ENCODE peak calls at places on chromosomes 6 and 20, in six cellular contexts. B is uterus, Z is tibial artery, C is ovary, E is fibroblast of lung, W is prostate gland. X is an unnamed sample.

GRCh38 chr20:8132632-8133587 is 844 bp downstream of the PLCB1 start:
- DNase-seq in B (peak), Z (peak), C (peak), E (peak), W (peak), X (peak)

GRCh38 chr6:76275746-76276145 is 203.3 kb upstream of the IMPG1 start:
- DNase-seq in B (no peak), Z (no peak), C (no peak), E (no peak), W (no peak), X (no peak)

GRCh38 chr6:4567141-4567540 is 209.1 kb upstream of the CDYL start:
- DNase-seq in B (no peak), Z (no peak), C (no peak), E (peak), W (no peak), X (no peak)

GRCh38 chr6:120005292-120005976 is 655.9 kb upstream of the MAN1A1 start:
- DNase-seq in B (no peak), Z (no peak), C (no peak), E (no peak), W (no peak), X (no peak)

GRCh38 chr6:37807656-37808055 is 11.9 kb upstream of the ZFAND3 start:
- DNase-seq in B (no peak), Z (no peak), C (no peak), E (no peak), W (no peak), X (no peak)

GRCh38 chr6:17393335-17394191 is at the start of gene CAP2:
- DNase-seq in B (peak), Z (peak), C (peak), E (peak), W (peak), X (peak)

GRCh38 chr20:63980317-63980805 is 571 bp upstream of the PRPF6 start:
- DNase-seq in B (no peak), Z (no peak), C (no peak), E (no peak), W (no peak), X (no peak)

GRCh38 chr20:50169329-50169823 is 15.9 kb upstream of the PEDS1 start:
- DNase-seq in B (peak), Z (peak), C (peak), E (peak), W (peak), X (no peak)

GRCh38 chr6:41092421-41093140 is 19.8 kb downstream of the NFYA start:
- DNase-seq in B (no peak), Z (no peak), C (no peak), E (peak), W (no peak), X (no peak)

GRCh38 chr20:60009318-60009717 is 51.1 kb downstream of the CDH26 start:
- DNase-seq in B (no peak), Z (no peak), C (no peak), E (no peak), W (no peak), X (peak)

GRCh38 chr20:58478141-58478805 is 36.9 kb downstream of the APCDD1L start:
- DNase-seq in B (no peak), Z (no peak), C (no peak), E (peak), W (no peak), X (no peak)

GRCh38 chr6:42013134-42013516 is 37.2 kb upstream of the TAF8 start:
- DNase-seq in B (no peak), Z (no peak), C (no peak), E (peak), W (no peak), X (no peak)

GRCh38 chr6:47319867-47320266 is 10.2 kb upstream of the TNFRSF21 start:
- DNase-seq in B (no peak), Z (no peak), C (no peak), E (no peak), W (no peak), X (no peak)

GRCh38 chr20:24004470-24004869 is 15.9 kb upstream of the GGTLC1 start:
- DNase-seq in B (no peak), Z (no peak), C (no peak), E (no peak), W (no peak), X (no peak)

GRCh38 chr6:155309150-155309549 is 5.1 kb downstream of the TFB1M start:
- DNase-seq in B (no peak), Z (no peak), C (no peak), E (peak), W (no peak), X (no peak)

GRCh38 chr20:36836591-36837329 is 39.2 kb upstream of the TLDC2 start:
- DNase-seq in B (peak), Z (no peak), C (peak), E (no peak), W (no peak), X (no peak)

GRCh38 chr6:169328112-169328801 is 74.6 kb upstream of the THBS2 start:
- DNase-seq in B (peak), Z (no peak), C (peak), E (peak), W (no peak), X (no peak)

GRCh38 chr6:3753228-3753795 is 1.8 kb upstream of the PXDC1 start:
- DNase-seq in B (no peak), Z (no peak), C (no peak), E (no peak), W (no peak), X (no peak)

GRCh38 chr6:132962936-132963579 is 148.7 kb downstream of the RPS12 start:
- DNase-seq in B (peak), Z (peak), C (peak), E (peak), W (peak), X (no peak)

GRCh38 chr6:88376759-88377387 is 210.7 kb upstream of the CNR1 start:
- DNase-seq in B (no peak), Z (no peak), C (no peak), E (peak), W (no peak), X (no peak)

GRCh38 chr6:108581237-108581931 is 20.7 kb downstream of the FOXO3 start:
- DNase-seq in B (peak), Z (peak), C (peak), E (peak), W (peak), X (no peak)

GRCh38 chr20:38165089-38165965 is at the start of gene TGM2:
- DNase-seq in B (peak), Z (peak), C (peak), E (peak), W (peak), X (peak)

GRCh38 chr20:35292504-35293285 is 470 bp upstream of the FAM83C start:
- DNase-seq in B (no peak), Z (no peak), C (no peak), E (no peak), W (no peak), X (no peak)

GRCh38 chr6:68427630-68428029 is 207.5 kb upstream of the ADGRB3 start:
- DNase-seq in B (no peak), Z (no peak), C (no peak), E (peak), W (no peak), X (no peak)

GRCh38 chr6:7787137-7787575 is 61.3 kb downstream of the BMP6 start:
- DNase-seq in B (peak), Z (no peak), C (peak), E (peak), W (peak), X (no peak)

GRCh38 chr6:158498362-158498761 is 61.5 kb upstream of the TMEM181 start:
- DNase-seq in B (no peak), Z (no peak), C (no peak), E (no peak), W (no peak), X (no peak)
- H3K27ac ChIP-seq in B (no peak), Z (no peak), C (no peak), E (no peak), W (no peak), X (no peak)

GRCh38 chr20:45052698-45053440 is 48.1 kb downstream of the KCNS1 start:
- DNase-seq in B (no peak), Z (no peak), C (no peak), E (peak), W (no peak), X (no peak)
- H3K27ac ChIP-seq in B (no peak), Z (peak), C (no peak), E (peak), W (no peak), X (no peak)

GRCh38 chr6:15066433-15067337 is 179.2 kb upstream of the JARID2 start:
- DNase-seq in B (peak), Z (peak), C (no peak), E (peak), W (no peak), X (peak)
- H3K27ac ChIP-seq in B (peak), Z (no peak), C (no peak), E (no peak), W (no peak), X (no peak)

DNA sequence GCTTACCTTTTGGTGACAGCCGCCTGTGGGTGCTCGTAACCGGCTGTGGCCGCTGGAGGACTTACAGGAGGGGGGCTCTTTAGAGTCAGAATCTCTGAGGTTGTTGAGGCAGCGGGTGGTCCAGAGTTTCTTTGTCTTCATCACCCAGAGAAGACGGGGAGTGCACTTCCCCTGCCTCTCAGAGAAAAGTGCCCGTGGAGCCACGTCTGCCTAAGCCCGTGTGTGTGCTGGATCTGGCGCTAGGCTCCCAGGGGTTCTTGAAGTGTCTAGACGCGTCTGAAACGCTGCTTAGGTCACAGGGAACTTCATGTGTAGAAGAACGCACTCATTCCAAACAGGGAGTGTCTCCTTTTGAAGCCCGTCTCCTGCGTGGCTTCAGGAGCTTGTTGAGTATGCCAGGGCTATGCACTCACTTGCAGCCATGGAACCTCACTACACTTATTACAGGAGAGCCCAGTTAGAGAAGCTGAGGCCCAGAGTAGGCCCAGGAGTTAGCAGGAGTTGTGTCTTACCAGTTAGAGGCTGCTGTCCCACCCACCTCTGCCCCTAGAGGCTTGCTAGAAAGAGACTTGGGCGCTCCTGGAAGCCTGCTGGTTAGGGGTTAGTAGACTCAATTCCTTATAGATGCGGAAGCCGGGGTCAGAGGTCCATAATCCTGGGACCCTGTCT is 1.3 kb downstream of the LSM14B start:
- DNase-seq in B (no peak), Z (no peak), C (no peak), E (peak), W (no peak), X (no peak)
- H3K27ac ChIP-seq in B (peak), Z (peak), C (no peak), E (peak), W (peak), X (peak)

GRCh38 chr20:2208897-2209296 is 86.9 kb upstream of the TGM3 start:
- DNase-seq in B (no peak), Z (no peak), C (no peak), E (no peak), W (no peak), X (no peak)

GRCh38 chr20:2206957-2207769 is 88.6 kb upstream of the TGM3 start:
- DNase-seq in B (peak), Z (peak), C (peak), E (peak), W (peak), X (peak)

GRCh38 chr20:2204021-2204420 is 91.8 kb upstream of the TGM3 start:
- DNase-seq in B (no peak), Z (no peak), C (no peak), E (no peak), W (no peak), X (no peak)

GRCh38 chr20:2210646-2211556 is 84.9 kb upstream of the TGM3 start:
- DNase-seq in B (no peak), Z (peak), C (no peak), E (peak), W (no peak), X (no peak)

DNA sequence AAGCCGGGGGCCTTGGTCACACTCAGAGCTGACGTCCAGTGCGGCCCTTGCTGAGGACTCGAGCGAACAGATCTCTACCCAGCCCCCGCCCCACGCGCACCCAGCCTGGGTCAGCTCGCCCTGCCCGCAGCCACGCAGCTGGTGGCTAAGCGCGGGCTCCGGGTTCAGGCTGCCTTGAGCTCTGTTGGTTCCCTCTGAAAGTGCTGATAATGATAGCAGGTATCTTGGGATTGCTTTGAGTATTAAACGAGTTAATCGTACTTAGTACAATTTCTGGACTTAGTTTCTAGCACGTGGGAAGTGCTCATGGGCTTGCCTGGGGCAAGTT is 88.1 kb upstream of the TGM3 start:
- DNase-seq in B (no peak), Z (no peak), C (no peak), E (no peak), W (no peak), X (no peak)
- H3K27ac ChIP-seq in B (no peak), Z (no peak), C (no peak), E (no peak), W (peak), X (no peak)

GRCh38 chr6:166419268-166419667 is 36.5 kb upstream of the MPC1 start:
- DNase-seq in B (no peak), Z (peak), C (no peak), E (peak), W (no peak), X (no peak)
- H3K27ac ChIP-seq in B (no peak), Z (no peak), C (no peak), E (no peak), W (no peak), X (no peak)

DNA sequence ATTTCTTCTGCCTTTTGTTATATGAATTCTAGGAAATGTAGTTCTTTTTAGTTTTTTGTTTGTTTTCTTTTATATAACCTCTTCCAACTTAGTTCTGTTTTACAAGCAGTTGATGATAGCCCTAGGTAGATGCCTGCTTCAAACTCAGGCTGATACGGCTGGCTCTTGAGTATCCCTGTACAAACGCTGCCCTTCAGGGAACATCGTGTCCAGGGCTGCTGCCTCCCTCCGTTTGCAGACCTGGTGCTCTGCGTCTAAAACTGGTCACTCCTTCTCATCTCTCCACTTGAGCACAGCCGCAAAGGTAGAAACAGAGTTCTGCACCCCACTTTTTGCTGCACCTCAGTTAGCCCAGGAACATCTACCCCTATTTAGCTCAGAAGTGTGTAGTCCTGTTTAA is 310.1 kb downstream of the PRL start:
- DNase-seq in B (no peak), Z (no peak), C (peak), E (no peak), W (peak), X (no peak)
- H3K27ac ChIP-seq in B (peak), Z (peak), C (peak), E (peak), W (peak), X (peak)

GRCh38 chr6:12298017-12298958 is 8.1 kb downstream of the EDN1 start:
- DNase-seq in B (no peak), Z (no peak), C (no peak), E (no peak), W (no peak), X (no peak)
- H3K27ac ChIP-seq in B (no peak), Z (no peak), C (no peak), E (no peak), W (no peak), X (no peak)